ENCODE peak calls at places on chromosomes 16 and 17, in six cellular contexts. One of them, this sample, is unnamed. For H3K27me3, the result is how much of the 10 kb centered on the place peaks cover.

GRCh38 chr17:63573634-63574033 is 23.4 kb downstream of the DCAF7 start:
- DNase-seq in GM23248: peak
- DNase-seq in body of pancreas: no peak
- DNase-seq in adrenal gland: no peak
- DNase-seq in dorsolateral prefrontal cortex: no peak
- DNase-seq in effector memory CD4-positive, alpha-beta T cell: no peak
- DNase-seq in this sample: no peak

GRCh38 chr17:2701996-2702741 is 9.4 kb downstream of the CLUH start:
- DNase-seq in GM23248: no peak
- DNase-seq in body of pancreas: no peak
- DNase-seq in adrenal gland: peak
- DNase-seq in dorsolateral prefrontal cortex: peak
- DNase-seq in effector memory CD4-positive, alpha-beta T cell: no peak
- DNase-seq in this sample: no peak

GRCh38 chr17:50903604-50904521 is 37.7 kb upstream of the TOB1 start:
- DNase-seq in GM23248: peak
- DNase-seq in body of pancreas: no peak
- DNase-seq in adrenal gland: no peak
- DNase-seq in dorsolateral prefrontal cortex: no peak
- DNase-seq in effector memory CD4-positive, alpha-beta T cell: peak
- DNase-seq in this sample: no peak

GRCh38 chr17:71580220-71580619 is 540.6 kb upstream of the SOX9 start:
- DNase-seq in GM23248: no peak
- DNase-seq in body of pancreas: no peak
- DNase-seq in adrenal gland: no peak
- DNase-seq in dorsolateral prefrontal cortex: no peak
- DNase-seq in effector memory CD4-positive, alpha-beta T cell: no peak
- DNase-seq in this sample: no peak

GRCh38 chr17:75525806-75526554 is 483 bp downstream of the LLGL2 start:
- DNase-seq in GM23248: no peak
- DNase-seq in body of pancreas: peak
- DNase-seq in adrenal gland: no peak
- DNase-seq in dorsolateral prefrontal cortex: no peak
- DNase-seq in effector memory CD4-positive, alpha-beta T cell: no peak
- DNase-seq in this sample: no peak

GRCh38 chr16:87924041-87924851 is 12.1 kb downstream of the CA5A start:
- DNase-seq in GM23248: no peak
- DNase-seq in body of pancreas: no peak
- DNase-seq in adrenal gland: no peak
- DNase-seq in dorsolateral prefrontal cortex: no peak
- DNase-seq in effector memory CD4-positive, alpha-beta T cell: no peak
- DNase-seq in this sample: no peak

GRCh38 chr16:11360581-11360980 is 15.3 kb downstream of the RMI2 start:
- DNase-seq in GM23248: peak
- DNase-seq in body of pancreas: no peak
- DNase-seq in adrenal gland: no peak
- DNase-seq in dorsolateral prefrontal cortex: peak
- DNase-seq in effector memory CD4-positive, alpha-beta T cell: no peak
- DNase-seq in this sample: no peak

GRCh38 chr16:11004351-11004750 is 60.0 kb downstream of the CLEC16A start:
- DNase-seq in GM23248: peak
- DNase-seq in body of pancreas: no peak
- DNase-seq in adrenal gland: no peak
- DNase-seq in dorsolateral prefrontal cortex: no peak
- DNase-seq in effector memory CD4-positive, alpha-beta T cell: no peak
- DNase-seq in this sample: no peak

GRCh38 chr17:4142107-4142900 is 526 bp downstream of the ZZEF1 start:
- DNase-seq in GM23248: peak
- DNase-seq in body of pancreas: peak
- DNase-seq in adrenal gland: peak
- DNase-seq in dorsolateral prefrontal cortex: peak
- DNase-seq in effector memory CD4-positive, alpha-beta T cell: no peak
- DNase-seq in this sample: peak

GRCh38 chr17:6212766-6213165 is 142.6 kb downstream of the WSCD1 start:
- DNase-seq in GM23248: no peak
- DNase-seq in body of pancreas: no peak
- DNase-seq in adrenal gland: no peak
- DNase-seq in dorsolateral prefrontal cortex: no peak
- DNase-seq in effector memory CD4-positive, alpha-beta T cell: no peak
- DNase-seq in this sample: no peak

GRCh38 chr17:6213859-6214258 is 143.7 kb downstream of the WSCD1 start:
- DNase-seq in GM23248: no peak
- DNase-seq in body of pancreas: no peak
- DNase-seq in adrenal gland: no peak
- DNase-seq in dorsolateral prefrontal cortex: no peak
- DNase-seq in effector memory CD4-positive, alpha-beta T cell: no peak
- DNase-seq in this sample: no peak

GRCh38 chr17:6215071-6216035 is 145.2 kb downstream of the WSCD1 start:
- DNase-seq in GM23248: no peak
- DNase-seq in body of pancreas: no peak
- DNase-seq in adrenal gland: no peak
- DNase-seq in dorsolateral prefrontal cortex: no peak
- DNase-seq in effector memory CD4-positive, alpha-beta T cell: no peak
- DNase-seq in this sample: no peak

DNA sequence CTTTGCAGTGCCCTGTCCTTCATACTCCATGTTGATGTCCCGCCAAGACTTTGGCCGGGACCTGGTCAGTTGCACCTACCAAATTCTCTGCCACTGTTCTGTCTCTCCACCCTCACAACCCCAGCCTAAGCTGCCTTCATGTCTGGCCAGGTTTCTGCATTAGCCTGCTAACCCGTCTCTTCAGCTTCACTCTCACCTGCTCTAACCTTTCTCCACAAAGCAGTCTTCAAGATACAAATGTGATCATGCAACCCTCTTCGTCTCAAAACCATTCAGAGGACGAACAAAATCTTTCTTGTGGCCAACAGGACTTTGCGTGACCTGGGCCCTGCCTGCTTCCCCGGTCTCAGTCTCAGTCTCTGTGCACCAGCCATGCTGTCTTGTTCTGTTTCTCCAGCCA is 148.2 kb downstream of the WSCD1 start:
- DNase-seq in GM23248: no peak
- DNase-seq in body of pancreas: no peak
- DNase-seq in adrenal gland: no peak
- DNase-seq in dorsolateral prefrontal cortex: no peak
- DNase-seq in effector memory CD4-positive, alpha-beta T cell: no peak
- DNase-seq in this sample: no peak
- H3K27me3 ChIP-seq in GM23248: under half
- H3K27me3 ChIP-seq in body of pancreas: under half
- H3K27me3 ChIP-seq in adrenal gland: under half
- H3K27me3 ChIP-seq in dorsolateral prefrontal cortex: under half
- H3K27me3 ChIP-seq in effector memory CD4-positive, alpha-beta T cell: under half
- H3K27me3 ChIP-seq in this sample: under half

GRCh38 chr16:1184156-1184868 is 31.4 kb downstream of the CACNA1H start:
- DNase-seq in GM23248: no peak
- DNase-seq in body of pancreas: no peak
- DNase-seq in adrenal gland: no peak
- DNase-seq in dorsolateral prefrontal cortex: no peak
- DNase-seq in effector memory CD4-positive, alpha-beta T cell: no peak
- DNase-seq in this sample: no peak

GRCh38 chr16:1180772-1181714 is 28.1 kb downstream of the CACNA1H start:
- DNase-seq in GM23248: no peak
- DNase-seq in body of pancreas: no peak
- DNase-seq in adrenal gland: no peak
- DNase-seq in dorsolateral prefrontal cortex: no peak
- DNase-seq in effector memory CD4-positive, alpha-beta T cell: no peak
- DNase-seq in this sample: peak

GRCh38 chr16:1181715-1182671 is 29.1 kb downstream of the CACNA1H start:
- DNase-seq in GM23248: peak
- DNase-seq in body of pancreas: peak
- DNase-seq in adrenal gland: peak
- DNase-seq in dorsolateral prefrontal cortex: no peak
- DNase-seq in effector memory CD4-positive, alpha-beta T cell: no peak
- DNase-seq in this sample: peak

GRCh38 chr16:1184980-1185379 is 32.1 kb downstream of the CACNA1H start:
- DNase-seq in GM23248: no peak
- DNase-seq in body of pancreas: no peak
- DNase-seq in adrenal gland: no peak
- DNase-seq in dorsolateral prefrontal cortex: no peak
- DNase-seq in effector memory CD4-positive, alpha-beta T cell: no peak
- DNase-seq in this sample: no peak

DNA sequence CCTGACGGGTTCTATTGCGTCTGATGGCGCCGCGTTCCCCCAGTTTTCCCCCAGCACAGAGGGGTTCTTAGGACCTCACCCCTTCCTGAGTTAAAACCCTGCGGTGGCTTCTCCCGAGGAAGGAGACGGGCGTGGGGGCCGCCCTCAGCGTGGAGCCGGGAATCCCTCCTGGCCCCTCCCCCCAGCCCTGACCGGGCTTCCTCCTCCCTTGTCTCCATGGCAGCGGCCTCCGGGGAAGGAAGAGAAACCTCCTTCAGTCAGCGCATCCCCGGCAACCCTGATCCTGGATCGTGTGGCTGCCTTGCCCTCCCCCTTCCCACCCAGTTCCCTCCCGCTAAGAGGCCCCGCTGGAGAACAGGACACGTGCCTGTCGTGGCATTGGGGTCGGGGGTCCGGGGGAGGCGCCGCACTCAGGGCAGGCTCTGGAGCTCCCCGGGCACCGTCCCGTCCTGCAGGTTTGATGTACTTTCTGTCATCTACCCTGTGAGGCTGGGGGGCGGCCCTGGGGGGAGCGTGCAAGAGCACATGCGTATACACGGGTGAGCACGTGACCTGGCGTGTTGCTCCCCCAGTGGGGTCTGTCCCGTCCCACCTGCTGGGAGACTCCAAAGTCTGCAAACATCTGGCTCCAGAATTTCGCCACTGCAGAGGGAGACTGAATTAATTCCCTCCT is 30.5 kb downstream of the CACNA1H start:
- DNase-seq in GM23248: peak
- DNase-seq in body of pancreas: no peak
- DNase-seq in adrenal gland: peak
- DNase-seq in dorsolateral prefrontal cortex: peak
- DNase-seq in effector memory CD4-positive, alpha-beta T cell: no peak
- DNase-seq in this sample: peak
- H3K27me3 ChIP-seq in GM23248: under half
- H3K27me3 ChIP-seq in body of pancreas: under half
- H3K27me3 ChIP-seq in adrenal gland: under half
- H3K27me3 ChIP-seq in dorsolateral prefrontal cortex: under half
- H3K27me3 ChIP-seq in effector memory CD4-positive, alpha-beta T cell: under half
- H3K27me3 ChIP-seq in this sample: under half

GRCh38 chr17:7258731-7259554 is 3.3 kb downstream of the CLDN7 start:
- DNase-seq in GM23248: peak
- DNase-seq in body of pancreas: peak
- DNase-seq in adrenal gland: no peak
- DNase-seq in dorsolateral prefrontal cortex: no peak
- DNase-seq in effector memory CD4-positive, alpha-beta T cell: no peak
- DNase-seq in this sample: no peak

GRCh38 chr17:7260151-7260550 is 2.1 kb downstream of the CLDN7 start:
- DNase-seq in GM23248: no peak
- DNase-seq in body of pancreas: no peak
- DNase-seq in adrenal gland: no peak
- DNase-seq in dorsolateral prefrontal cortex: no peak
- DNase-seq in effector memory CD4-positive, alpha-beta T cell: no peak
- DNase-seq in this sample: no peak

GRCh38 chr17:7260601-7261376 is 1.5 kb downstream of the CLDN7 start:
- DNase-seq in GM23248: peak
- DNase-seq in body of pancreas: peak
- DNase-seq in adrenal gland: no peak
- DNase-seq in dorsolateral prefrontal cortex: no peak
- DNase-seq in effector memory CD4-positive, alpha-beta T cell: no peak
- DNase-seq in this sample: no peak

GRCh38 chr17:7261377-7262191 is 694 bp downstream of the CLDN7 start:
- DNase-seq in GM23248: peak
- DNase-seq in body of pancreas: peak
- DNase-seq in adrenal gland: no peak
- DNase-seq in dorsolateral prefrontal cortex: no peak
- DNase-seq in effector memory CD4-positive, alpha-beta T cell: no peak
- DNase-seq in this sample: no peak

DNA sequence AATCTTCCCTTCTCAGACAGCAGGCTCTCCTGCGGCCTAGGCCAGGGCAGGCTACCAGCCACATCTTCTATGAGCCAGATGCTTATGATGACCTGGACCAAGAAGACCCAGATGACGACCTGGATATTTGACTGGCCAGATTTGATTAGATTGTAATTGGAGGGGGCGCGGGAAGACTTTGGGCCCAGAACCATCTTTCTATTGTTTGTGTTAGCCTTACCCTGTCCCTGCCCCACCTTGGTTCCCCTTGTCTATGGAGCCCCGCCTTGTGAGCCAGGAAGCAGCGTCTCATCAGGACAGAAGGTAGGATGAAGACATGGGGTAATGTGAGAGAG is 2.8 kb downstream of the CLDN7 start:
- DNase-seq in GM23248: no peak
- DNase-seq in body of pancreas: no peak
- DNase-seq in adrenal gland: no peak
- DNase-seq in dorsolateral prefrontal cortex: no peak
- DNase-seq in effector memory CD4-positive, alpha-beta T cell: no peak
- DNase-seq in this sample: no peak
- H3K27me3 ChIP-seq in GM23248: under half
- H3K27me3 ChIP-seq in body of pancreas: under half
- H3K27me3 ChIP-seq in adrenal gland: under half
- H3K27me3 ChIP-seq in dorsolateral prefrontal cortex: under half
- H3K27me3 ChIP-seq in effector memory CD4-positive, alpha-beta T cell: under half
- H3K27me3 ChIP-seq in this sample: under half

GRCh38 chr17:49151996-49152395 is 19.4 kb downstream of the B4GALNT2 start:
- DNase-seq in GM23248: no peak
- DNase-seq in body of pancreas: no peak
- DNase-seq in adrenal gland: no peak
- DNase-seq in dorsolateral prefrontal cortex: no peak
- DNase-seq in effector memory CD4-positive, alpha-beta T cell: no peak
- DNase-seq in this sample: no peak
- H3K27me3 ChIP-seq in GM23248: under half
- H3K27me3 ChIP-seq in body of pancreas: under half
- H3K27me3 ChIP-seq in adrenal gland: under half
- H3K27me3 ChIP-seq in dorsolateral prefrontal cortex: under half
- H3K27me3 ChIP-seq in effector memory CD4-positive, alpha-beta T cell: under half
- H3K27me3 ChIP-seq in this sample: under half

GRCh38 chr17:49496183-49496865 is 1.2 kb downstream of the NGFR start:
- DNase-seq in GM23248: peak
- DNase-seq in body of pancreas: peak
- DNase-seq in adrenal gland: peak
- DNase-seq in dorsolateral prefrontal cortex: peak
- DNase-seq in effector memory CD4-positive, alpha-beta T cell: peak
- DNase-seq in this sample: peak

GRCh38 chr17:49496866-49497146 is 1.7 kb downstream of the NGFR start:
- DNase-seq in GM23248: peak
- DNase-seq in body of pancreas: no peak
- DNase-seq in adrenal gland: no peak
- DNase-seq in dorsolateral prefrontal cortex: no peak
- DNase-seq in effector memory CD4-positive, alpha-beta T cell: no peak
- DNase-seq in this sample: no peak

GRCh38 chr17:49494399-49494798 is 694 bp upstream of the NGFR start:
- DNase-seq in GM23248: no peak
- DNase-seq in body of pancreas: no peak
- DNase-seq in adrenal gland: no peak
- DNase-seq in dorsolateral prefrontal cortex: no peak
- DNase-seq in effector memory CD4-positive, alpha-beta T cell: no peak
- DNase-seq in this sample: no peak

GRCh38 chr17:49494937-49495841 is at the start of gene NGFR:
- DNase-seq in GM23248: peak
- DNase-seq in body of pancreas: no peak
- DNase-seq in adrenal gland: no peak
- DNase-seq in dorsolateral prefrontal cortex: peak
- DNase-seq in effector memory CD4-positive, alpha-beta T cell: peak
- DNase-seq in this sample: peak

DNA sequence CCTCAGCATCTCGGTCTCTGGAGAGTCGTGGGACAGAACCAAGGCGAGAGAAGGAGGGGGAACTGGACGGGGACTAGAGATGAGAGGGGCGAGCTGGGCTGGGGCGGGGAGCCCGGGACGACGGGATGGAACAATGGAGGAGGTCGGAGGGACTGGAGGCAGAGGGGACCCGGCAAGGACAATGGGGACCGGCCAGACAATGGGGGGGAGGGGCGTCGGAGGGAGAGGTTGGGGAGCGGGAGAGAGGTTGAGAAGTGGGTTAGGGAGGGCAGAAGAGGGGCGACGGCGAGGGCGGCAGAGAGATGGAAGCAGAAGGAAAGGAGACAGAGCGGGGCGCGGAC is 719 bp downstream of the NGFR start:
- DNase-seq in GM23248: no peak
- DNase-seq in body of pancreas: no peak
- DNase-seq in adrenal gland: no peak
- DNase-seq in dorsolateral prefrontal cortex: no peak
- DNase-seq in effector memory CD4-positive, alpha-beta T cell: no peak
- DNase-seq in this sample: no peak
- H3K27me3 ChIP-seq in GM23248: half or more
- H3K27me3 ChIP-seq in body of pancreas: under half
- H3K27me3 ChIP-seq in adrenal gland: half or more
- H3K27me3 ChIP-seq in dorsolateral prefrontal cortex: under half
- H3K27me3 ChIP-seq in effector memory CD4-positive, alpha-beta T cell: under half
- H3K27me3 ChIP-seq in this sample: under half

This sample was measured in testis.